ENCODE peak calls at places on chromosomes 13 and 19, in five cellular contexts. E is Panc1, U is GM23248, C is sigmoid colon, W is thoracic aorta. G is an unnamed sample. For H3K4me1, the result is how much of the 10 kb centered on the place peaks cover.

GRCh38 chr19:49223472-49223871 is 65.9 kb downstream of the TRPM4 start:
- DNase-seq in W (no peak), C (no peak), U (no peak), E (no peak), G (no peak)

GRCh38 chr19:51607920-51608562 is 22.2 kb downstream of the SIGLEC5 start:
- DNase-seq in E (no peak), U (peak), C (no peak), W (no peak), G (peak)

GRCh38 chr13:104301216-104301975 is 1235.2 kb upstream of the SLC10A2 start:
- DNase-seq in E (no peak), W (no peak), C (no peak), U (no peak), G (no peak)

GRCh38 chr19:933553-933882 is 7.7 kb downstream of the ARID3A start:
- DNase-seq in C (no peak), U (no peak), E (no peak), W (no peak), G (no peak)

GRCh38 chr13:113224486-113224885 is 15.1 kb downstream of the CUL4A start:
- DNase-seq in W (no peak), C (no peak), U (no peak), E (no peak), G (no peak)

GRCh38 chr19:12092065-12092867 is 27.7 kb downstream of the ZNF844 start:
- DNase-seq in U (peak), C (peak), W (peak), E (peak), G (peak)

GRCh38 chr13:113897161-113897560 is 33.3 kb upstream of the GAS6 start:
- DNase-seq in U (peak), C (no peak), W (no peak), E (no peak), G (no peak)

GRCh38 chr13:77290342-77290741 is 36.6 kb downstream of the MYCBP2 start:
- DNase-seq in W (no peak), E (no peak), C (no peak), U (no peak), G (no peak)

GRCh38 chr19:18588611-18589379 is at the start of gene REX1BD:
- DNase-seq in C (peak), U (peak), E (no peak), W (peak), G (peak)

GRCh38 chr19:7831452-7831851 is 1.4 kb downstream of the EVI5L start:
- DNase-seq in W (no peak), E (no peak), C (no peak), U (peak), G (no peak)

GRCh38 chr19:2341987-2342386 is 13.5 kb downstream of the SPPL2B start:
- DNase-seq in E (no peak), W (no peak), U (no peak), C (no peak), G (no peak)

GRCh38 chr13:78659450-78660110 is 625 bp upstream of the OBI1 start:
- DNase-seq in E (no peak), U (peak), C (no peak), W (no peak), G (no peak)

GRCh38 chr19:19402656-19403372 is 2.7 kb upstream of the GATAD2A start:
- DNase-seq in W (no peak), C (no peak), E (no peak), U (peak), G (no peak)

GRCh38 chr13:89577301-89577700 is 1770.2 kb upstream of the MIR17HG start:
- DNase-seq in C (no peak), W (no peak), U (no peak), E (no peak), G (no peak)

GRCh38 chr19:36182612-36183454 is 30.6 kb upstream of the COX7A1 start:
- DNase-seq in C (no peak), U (no peak), W (no peak), E (no peak), G (no peak)

GRCh38 chr13:33283195-33283910 is 2.2 kb downstream of the STARD13 start:
- DNase-seq in E (no peak), U (peak), C (no peak), W (no peak), G (no peak)

GRCh38 chr19:42529248-42529764 is 1.0 kb upstream of the CEACAM1 start:
- DNase-seq in U (peak), C (no peak), W (no peak), E (peak), G (peak)

DNA sequence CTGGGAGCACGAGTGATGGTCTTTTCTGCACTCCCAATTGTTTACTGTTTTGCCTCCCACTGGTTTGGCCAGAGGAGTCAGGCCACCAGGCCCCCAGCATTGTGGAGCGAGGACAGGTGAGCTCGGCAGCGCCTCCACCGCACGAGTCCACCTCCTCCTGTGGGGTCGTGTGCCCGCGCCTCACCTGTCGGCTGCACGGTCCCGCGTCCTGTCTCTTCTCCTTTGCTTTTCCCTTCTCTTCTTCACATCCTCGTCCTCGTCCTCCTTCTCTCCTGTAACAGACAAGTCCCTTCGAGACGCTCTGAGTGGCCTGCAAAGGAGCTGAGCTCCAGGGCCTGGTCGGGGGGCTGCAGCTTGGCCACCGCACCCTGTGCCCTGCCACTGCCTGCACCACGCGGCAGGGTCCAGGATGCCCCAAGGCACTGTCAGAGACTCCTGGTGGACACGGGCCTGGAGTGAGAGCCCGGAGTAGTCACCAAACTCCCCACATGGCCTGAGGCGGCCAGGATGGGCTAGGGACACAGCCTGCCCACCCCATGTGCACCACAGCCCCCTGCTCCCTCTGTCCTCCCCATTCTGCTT is 11.4 kb downstream of the AKAP8 start:
- DNase-seq in U (no peak), C (no peak), W (no peak), E (no peak), G (peak)
- H3K4me1 ChIP-seq in U (under half), C (under half), W (under half), E (under half), G (under half)

DNA sequence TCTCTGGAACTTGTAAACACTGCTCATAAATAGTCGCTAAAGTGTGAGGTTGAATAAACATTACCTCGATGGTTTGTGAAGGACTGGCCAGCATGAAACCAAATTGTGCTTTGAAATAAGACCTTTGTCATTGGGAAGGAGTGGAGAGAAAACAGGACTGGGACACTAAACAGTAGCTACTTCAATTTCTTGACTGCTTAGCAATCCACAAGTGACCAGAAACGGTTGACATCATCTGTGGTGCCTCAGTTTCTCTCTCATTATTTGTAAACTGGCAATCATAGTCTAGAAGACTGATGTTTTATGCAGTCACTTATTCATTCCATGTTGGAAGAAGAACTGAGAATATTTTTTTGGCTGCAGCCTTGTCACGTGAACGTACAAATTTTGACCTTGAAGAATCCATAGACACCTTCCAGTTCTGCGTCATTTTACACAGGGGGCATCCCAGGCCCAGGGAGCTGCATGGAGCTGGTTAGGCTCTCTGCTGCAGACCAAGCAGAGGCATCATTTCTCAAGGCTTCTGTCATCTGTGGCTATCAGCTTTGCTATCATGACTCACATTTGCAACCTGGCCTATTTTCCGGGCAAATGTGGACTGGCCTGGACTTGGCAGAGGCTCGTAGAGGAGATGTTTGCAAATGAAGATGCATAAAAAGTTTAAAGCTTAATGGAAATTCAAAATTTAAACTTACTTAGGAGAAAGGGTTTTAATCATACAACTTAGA is 391.8 kb downstream of the FGF9 start:
- DNase-seq in U (peak), W (no peak), E (no peak), C (no peak), G (no peak)
- H3K4me3 ChIP-seq in U (no peak), W (no peak), E (no peak), C (no peak), G (no peak)

GRCh38 chr13:99214691-99215090 is 14.0 kb downstream of the UBAC2 start:
- DNase-seq in U (no peak), E (no peak), W (no peak), C (no peak), G (no peak)

GRCh38 chr13:99214232-99214631 is 13.6 kb downstream of the UBAC2 start:
- DNase-seq in C (no peak), W (no peak), U (no peak), E (no peak), G (no peak)

GRCh38 chr13:99218126-99218525 is 17.5 kb downstream of the UBAC2 start:
- DNase-seq in U (no peak), C (no peak), W (no peak), E (no peak), G (no peak)

GRCh38 chr13:99217461-99218101 is 16.9 kb downstream of the UBAC2 start:
- DNase-seq in U (no peak), W (no peak), C (no peak), E (no peak), G (no peak)

GRCh38 chr13:99215466-99215865 is 14.8 kb downstream of the UBAC2 start:
- DNase-seq in W (no peak), E (no peak), U (no peak), C (no peak), G (no peak)
- H3K4me1 ChIP-seq in W (under half), E (under half), U (under half), C (under half), G (half or more)

GRCh38 chr13:44373247-44373600 is 400 bp upstream of the SERP2 start:
- DNase-seq in U (no peak), C (no peak), W (no peak), E (no peak), G (peak)
- H3K4me3 ChIP-seq in U (peak), C (peak), W (peak), E (no peak), G (peak)

GRCh38 chr19:53868892-53869804 is 1.5 kb downstream of the MYADM start:
- DNase-seq in U (peak), E (no peak), C (peak), W (peak), G (peak)

GRCh38 chr19:53873451-53874383 is 6.0 kb downstream of the MYADM start:
- DNase-seq in W (no peak), C (no peak), U (no peak), E (no peak), G (peak)

GRCh38 chr19:53872762-53873161 is 5.1 kb downstream of the MYADM start:
- DNase-seq in E (no peak), W (no peak), U (no peak), C (no peak), G (peak)

GRCh38 chr19:53870485-53870844 is 2.8 kb downstream of the MYADM start:
- DNase-seq in E (no peak), C (no peak), W (no peak), U (no peak), G (no peak)

DNA sequence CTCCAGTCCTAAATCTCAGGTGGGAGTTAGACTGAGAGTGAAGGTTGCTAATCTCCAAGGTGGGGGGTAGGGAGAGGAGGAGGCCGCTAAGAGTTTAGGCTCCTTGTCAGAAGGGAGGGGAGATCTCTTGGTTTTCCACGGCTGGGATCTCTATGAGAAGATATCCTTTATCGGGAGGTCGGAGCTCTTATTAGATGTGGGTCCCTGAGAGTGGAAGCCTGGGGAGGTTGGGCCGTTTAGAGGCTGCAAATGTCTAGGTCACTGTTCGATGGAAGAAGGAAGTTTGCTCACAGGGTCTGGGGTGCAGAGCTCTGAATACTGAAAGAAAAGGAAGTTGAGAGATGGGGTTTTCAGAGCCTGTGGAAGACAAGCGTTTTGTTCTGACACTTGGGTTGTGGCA is 3.8 kb downstream of the MYADM start:
- DNase-seq in C (no peak), W (no peak), E (no peak), U (no peak), G (no peak)
- H3K4me1 ChIP-seq in C (half or more), W (under half), E (under half), U (under half), G (under half)

GRCh38 chr19:32458500-32459123 is 53.0 kb downstream of the DPY19L3 start:
- DNase-seq in E (no peak), W (no peak), C (no peak), U (peak), G (no peak)
- H3K4me3 ChIP-seq in E (no peak), W (no peak), C (no peak), U (no peak), G (no peak)

G was measured in psoas muscle.